ENCODE peak calls at places on chromosomes 16 and 17, in six cellular contexts. S, Q, K, T, D and W are unnamed samples. For H3K36me3 and H3K9me3, the result is how much of the 10 kb centered on the place peaks cover.

GRCh38 chr16:51327001-51327400 is 175.9 kb upstream of the SALL1 start:
- DNase-seq in S (peak), Q (no peak), K (no peak), T (no peak), D (no peak), W (no peak)

GRCh38 chr17:74243013-74243755 is 29.8 kb downstream of the TTYH2 start:
- DNase-seq in S (no peak), Q (peak), K (no peak), T (no peak), D (no peak), W (no peak)

GRCh38 chr17:40432864-40433528 is 10.3 kb upstream of the IGFBP4 start:
- DNase-seq in S (peak), Q (no peak), K (no peak), T (peak), D (no peak), W (no peak)

GRCh38 chr17:57954421-57955182 is 610 bp downstream of the CUEDC1 start:
- DNase-seq in S (peak), Q (peak), K (peak), T (peak), D (peak), W (peak)

GRCh38 chr16:52488837-52489289 is 58.1 kb downstream of the TOX3 start:
- DNase-seq in S (no peak), Q (no peak), K (no peak), T (no peak), D (no peak), W (no peak)

GRCh38 chr17:68101992-68102758 is 66.6 kb downstream of the KPNA2 start:
- DNase-seq in S (peak), Q (peak), K (peak), T (no peak), D (no peak), W (no peak)

GRCh38 chr16:23359092-23359760 is 57.1 kb downstream of the SCNN1B start:
- DNase-seq in S (peak), Q (no peak), K (no peak), T (no peak), D (no peak), W (no peak)

GRCh38 chr17:57838453-57838852 is 11.4 kb downstream of the MRPS23 start:
- DNase-seq in S (no peak), Q (no peak), K (no peak), T (no peak), D (no peak), W (no peak)

GRCh38 chr17:41367426-41368075 is 2.1 kb downstream of the KRT33B start:
- DNase-seq in S (peak), Q (no peak), K (no peak), T (no peak), D (no peak), W (no peak)

GRCh38 chr17:48505788-48506187 is 25.0 kb downstream of the HOXB1 start:
- DNase-seq in S (peak), Q (no peak), K (no peak), T (no peak), D (no peak), W (no peak)

GRCh38 chr17:17514993-17515920 is 19.1 kb upstream of the RASD1 start:
- DNase-seq in S (no peak), Q (peak), K (no peak), T (no peak), D (no peak), W (no peak)

GRCh38 chr17:15942207-15942833 is 2.6 kb upstream of the ADORA2B start:
- DNase-seq in S (peak), Q (no peak), K (no peak), T (no peak), D (no peak), W (no peak)

GRCh38 chr17:16496820-16497489 is 5.0 kb upstream of the LRRC75A start:
- DNase-seq in S (no peak), Q (no peak), K (no peak), T (no peak), D (no peak), W (no peak)

GRCh38 chr17:50887705-50888245 is 21.6 kb upstream of the TOB1 start:
- DNase-seq in S (no peak), Q (no peak), K (no peak), T (no peak), D (no peak), W (no peak)

GRCh38 chr16:1289480-1289872 is 20.0 kb upstream of the UBE2I start:
- DNase-seq in S (no peak), Q (no peak), K (no peak), T (no peak), D (no peak), W (no peak)
- H3K4me3 ChIP-seq in S (no peak), Q (no peak), K (no peak), T (no peak), D (no peak), W (no peak)

GRCh38 chr17:81603846-81604610 is 32.9 kb downstream of the NPLOC4 start:
- DNase-seq in S (no peak), Q (no peak), K (no peak), T (no peak), D (no peak), W (no peak)

GRCh38 chr17:81608605-81609004 is 28.3 kb downstream of the NPLOC4 start:
- DNase-seq in S (no peak), Q (no peak), K (no peak), T (no peak), D (no peak), W (no peak)

GRCh38 chr17:81608082-81608481 is 28.8 kb downstream of the NPLOC4 start:
- DNase-seq in S (peak), Q (no peak), K (no peak), T (no peak), D (no peak), W (no peak)

GRCh38 chr17:81609541-81610353 is 27.2 kb downstream of the NPLOC4 start:
- DNase-seq in S (no peak), Q (peak), K (no peak), T (no peak), D (no peak), W (no peak)

DNA sequence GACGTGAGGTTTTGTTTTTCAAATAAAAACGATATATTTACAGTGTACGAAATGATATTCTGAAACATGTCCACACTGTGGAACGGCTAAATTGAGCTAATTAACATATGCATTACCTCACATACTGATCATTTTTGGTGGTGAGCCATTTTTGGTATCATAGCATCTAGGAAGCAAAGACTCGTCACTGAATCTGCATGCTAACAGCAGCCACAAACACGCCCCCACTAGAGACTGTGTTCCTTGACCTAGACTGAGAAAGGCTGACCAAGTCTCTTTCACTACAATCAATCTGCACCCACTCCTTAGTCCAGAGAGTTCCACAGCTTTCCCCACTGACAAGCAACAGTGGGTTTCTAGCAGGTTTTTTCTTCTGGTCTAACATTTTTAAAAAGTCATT is 29.5 kb downstream of the NPLOC4 start:
- DNase-seq in S (peak), Q (no peak), K (no peak), T (no peak), D (no peak), W (no peak)
- H3K36me3 ChIP-seq in S (under half), Q (under half), K (half or more), T (half or more), D (half or more), W (half or more)

DNA sequence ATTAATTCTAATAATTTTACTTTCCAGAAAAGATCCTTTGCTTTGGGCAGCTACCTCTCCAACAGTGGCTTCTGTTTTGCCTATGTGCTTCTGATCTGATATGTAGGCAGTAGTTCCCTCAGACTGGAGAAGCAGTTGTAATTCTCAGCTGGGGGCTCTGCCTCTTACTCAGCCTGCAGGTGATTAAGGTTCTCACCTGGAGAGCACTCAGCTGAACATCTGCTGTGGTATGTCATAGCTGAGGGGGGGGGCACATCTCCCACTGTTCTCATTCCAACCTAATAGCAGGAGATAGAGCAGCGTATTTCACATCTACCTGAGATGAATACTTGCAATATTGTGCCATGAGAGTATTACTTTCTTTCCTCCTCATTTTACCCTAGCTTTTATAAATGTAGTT is 511.9 kb upstream of the CDH8 start:
- DNase-seq in S (no peak), Q (no peak), K (no peak), T (no peak), D (no peak), W (no peak)
- H3K9me3 ChIP-seq in S (under half), Q (under half), K (under half), T (under half), D (under half), W (under half)

GRCh38 chr16:57009641-57010170 is 20.3 kb downstream of the NLRC5 start:
- DNase-seq in S (no peak), Q (no peak), K (no peak), T (no peak), D (no peak), W (no peak)
- H3K4me3 ChIP-seq in S (no peak), Q (no peak), K (no peak), T (no peak), D (no peak), W (no peak)

GRCh38 chr17:78966906-78967600 is 12.7 kb downstream of the LGALS3BP start:
- DNase-seq in S (no peak), Q (no peak), K (no peak), T (no peak), D (no peak), W (no peak)
- H3K36me3 ChIP-seq in S (under half), Q (under half), K (under half), T (under half), D (under half), W (under half)